ENCODE peak calls at places on chromosomes 6 and 20, in five cellular contexts. E, F, X, G and A are unnamed samples.

GRCh38 chr6:110232456-110232855 is 52.2 kb downstream of the CDC40 start:
- DNase-seq in F (no peak), X (no peak), E (no peak), G (no peak), A (no peak)

GRCh38 chr6:166946125-166946524 is 10.2 kb downstream of the RNASET2 start:
- DNase-seq in X (no peak), F (no peak), G (no peak), E (no peak), A (no peak)

GRCh38 chr20:46308258-46309157 is at the start of gene CDH22:
- DNase-seq in E (peak), F (peak), X (peak), G (no peak), A (no peak)

GRCh38 chr6:139161169-139161568 is 26.3 kb downstream of the HECA start:
- DNase-seq in F (peak), E (no peak), G (peak), X (no peak), A (peak)

GRCh38 chr6:7646394-7646793 is 56.4 kb downstream of the SNRNP48 start:
- DNase-seq in F (no peak), E (no peak), G (no peak), X (no peak), A (no peak)

GRCh38 chr6:4459032-4459431 is 317.2 kb upstream of the CDYL start:
- DNase-seq in F (no peak), X (no peak), G (no peak), E (no peak), A (peak)

GRCh38 chr6:158713469-158713868 is 63.6 kb downstream of the SYTL3 start:
- DNase-seq in F (no peak), G (no peak), E (no peak), X (no peak), A (no peak)

GRCh38 chr6:105624055-105624454 is 221.2 kb upstream of the PREP start:
- DNase-seq in E (no peak), F (no peak), X (no peak), G (no peak), A (no peak)

GRCh38 chr6:159716247-159717086 is 10.8 kb upstream of the WTAP start:
- DNase-seq in E (no peak), F (no peak), X (no peak), G (no peak), A (peak)

GRCh38 chr6:62400521-62401259 is 114.7 kb upstream of the KHDRBS2 start:
- DNase-seq in F (no peak), X (no peak), G (no peak), E (no peak), A (no peak)

GRCh38 chr20:51574248-51575033 is 31.9 kb upstream of the NFATC2 start:
- DNase-seq in E (no peak), X (no peak), F (peak), G (no peak), A (no peak)

DNA sequence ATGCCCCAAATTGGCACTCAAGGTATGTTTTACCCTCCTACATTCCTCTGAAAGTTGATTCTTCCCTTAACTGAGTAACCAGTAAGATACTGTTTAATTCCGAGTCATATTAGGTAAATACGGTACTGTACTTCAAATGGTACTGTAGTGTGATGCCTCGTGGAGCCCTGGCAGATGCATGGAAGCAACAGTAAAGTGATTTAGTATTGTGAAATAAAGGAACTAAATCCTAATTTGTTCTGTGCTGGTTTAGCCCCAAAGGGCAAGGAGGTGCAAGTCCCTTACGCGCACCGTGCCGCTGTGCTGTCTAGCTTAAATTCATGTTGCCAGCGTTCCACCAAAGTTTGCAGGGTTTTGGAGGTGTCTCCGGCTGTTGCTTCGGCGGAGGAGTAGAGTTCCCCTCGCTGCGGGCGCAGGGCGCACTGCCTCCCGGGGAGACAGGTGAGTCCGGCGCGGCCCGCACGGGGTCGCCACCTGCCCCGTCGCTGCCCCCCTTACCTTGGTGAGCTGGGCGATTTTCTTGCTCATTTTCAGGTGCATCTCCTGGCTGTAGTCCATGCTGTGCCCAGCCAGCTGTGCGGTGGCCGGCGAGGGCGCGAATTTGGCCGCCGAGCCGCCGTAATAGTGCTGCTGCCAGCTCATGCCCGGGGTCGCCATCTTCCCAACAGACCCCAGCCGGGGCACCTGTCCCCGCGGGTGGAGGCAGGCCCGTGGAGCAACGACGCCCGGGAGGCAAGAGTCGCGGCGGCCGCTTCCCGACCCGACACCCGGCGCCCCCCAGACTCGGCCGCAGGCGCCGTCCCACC is 618 bp downstream of the FAM184A start:
- DNase-seq in F (peak), X (peak), E (peak), G (peak), A (no peak)
- TF ChIP-seq CTCF in F (peak), X (no peak), E (peak), G (no peak), A (peak)

DNA sequence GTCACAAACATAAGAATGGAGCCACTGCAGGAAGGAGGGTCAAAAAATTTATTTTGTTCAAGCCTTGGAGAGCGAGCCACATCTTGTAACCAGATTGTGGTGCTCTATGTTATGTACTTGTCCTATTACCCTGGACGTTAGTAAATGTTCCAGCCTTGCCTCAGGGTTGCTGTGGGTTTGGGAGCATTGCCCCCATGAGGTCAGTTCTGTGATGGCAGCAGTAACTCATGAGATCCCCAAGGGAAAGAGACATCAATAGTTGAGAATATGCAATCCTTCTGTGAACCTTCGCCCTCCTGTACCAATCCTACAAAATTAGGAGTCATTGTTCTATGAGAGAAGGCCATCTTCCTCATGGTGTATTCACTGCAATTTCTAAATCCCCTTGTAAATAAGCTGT is 16.4 kb upstream of the CFAP206 start:
- DNase-seq in F (peak), E (no peak), X (peak), G (no peak), A (no peak)
- TF ChIP-seq CTCF in F (no peak), E (peak), X (peak), G (no peak), A (peak)

DNA sequence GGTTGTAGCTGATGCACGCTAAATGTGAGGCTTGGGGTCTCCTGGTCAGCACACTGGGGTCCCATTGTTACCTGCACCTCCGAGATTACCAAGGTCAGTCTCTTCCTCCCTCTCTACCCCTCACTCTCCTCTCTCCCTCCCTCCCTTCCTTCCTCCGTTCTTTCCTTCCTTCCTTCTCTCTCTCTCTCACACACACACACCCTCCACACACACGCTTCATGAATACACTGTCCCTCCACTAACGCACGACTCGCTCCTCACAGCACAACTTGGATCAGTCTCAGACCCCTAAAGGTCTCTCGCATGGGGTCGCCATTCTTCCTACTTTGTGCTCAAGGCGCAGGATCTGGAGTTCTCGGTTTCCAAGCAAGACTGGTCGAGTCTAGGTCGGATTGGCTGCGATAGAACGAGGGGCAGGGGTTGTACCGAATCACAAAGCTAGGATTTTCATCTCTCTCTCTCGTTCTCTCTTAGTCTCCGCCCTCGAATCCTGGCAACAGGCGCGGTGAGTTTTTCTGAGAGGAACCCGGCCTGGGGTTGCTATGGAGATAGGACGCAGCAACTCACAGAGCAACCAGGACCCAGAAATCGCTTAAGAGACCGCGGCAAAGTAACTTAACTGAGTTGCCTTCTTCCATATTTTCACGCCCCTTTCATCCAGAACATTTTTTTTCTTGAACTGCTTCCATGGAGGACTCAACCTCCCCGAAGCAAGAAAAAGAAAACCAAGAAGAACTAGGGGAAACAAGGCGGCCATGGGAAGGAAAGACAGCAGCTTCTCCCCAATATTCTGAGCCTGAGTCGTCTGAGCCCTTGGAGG is at the start of gene RSPH4A:
- DNase-seq in E (peak), F (peak), G (peak), X (peak), A (peak)
- TF ChIP-seq CTCF in E (no peak), F (no peak), G (no peak), X (no peak), A (peak)

GRCh38 chr6:39003072-39003471 is 45.5 kb upstream of the GLP1R start:
- DNase-seq in E (no peak), G (no peak), F (peak), X (peak), A (no peak)
- TF ChIP-seq CTCF in E (no peak), G (no peak), F (peak), X (no peak), A (peak)

GRCh38 chr20:21352703-21353102 is 44.6 kb downstream of the NKX2-4 start:
- DNase-seq in X (no peak), E (no peak), F (no peak), G (no peak), A (no peak)
- TF ChIP-seq CTCF in X (no peak), E (no peak), F (no peak), G (no peak), A (no peak)